ENCODE peak calls at places on chromosomes 5 and 9, in six cellular contexts. One of them, this sample, is unnamed.

GRCh38 chr9:133375116-133375723 is 640 bp downstream of the SURF4 start:
- DNase-seq in mesenchymal stem cell: peak
- DNase-seq in trophoblast cell: peak
- DNase-seq in mesendoderm: peak
- DNase-seq in H1: no peak
- DNase-seq in IMR-90: peak
- DNase-seq in this sample: peak

GRCh38 chr9:73348485-73348884 is 196.8 kb downstream of the ANXA1 start:
- DNase-seq in IMR-90: no peak
- DNase-seq in mesenchymal stem cell: peak
- DNase-seq in trophoblast cell: no peak
- DNase-seq in H1: no peak
- DNase-seq in mesendoderm: peak
- DNase-seq in this sample: peak

GRCh38 chr5:132663771-132664695 is 6.1 kb downstream of the IL13 start:
- DNase-seq in IMR-90: no peak
- DNase-seq in mesenchymal stem cell: peak
- DNase-seq in H1: no peak
- DNase-seq in mesendoderm: no peak
- DNase-seq in trophoblast cell: no peak
- DNase-seq in this sample: no peak

GRCh38 chr5:42779083-42779482 is 22.5 kb downstream of the CCDC152 start:
- DNase-seq in mesendoderm: no peak
- DNase-seq in H1: no peak
- DNase-seq in IMR-90: no peak
- DNase-seq in mesenchymal stem cell: no peak
- DNase-seq in trophoblast cell: no peak
- DNase-seq in this sample: no peak

GRCh38 chr9:78239506-78239905 is 3.6 kb downstream of the CEP78 start:
- DNase-seq in mesenchymal stem cell: no peak
- DNase-seq in trophoblast cell: peak
- DNase-seq in mesendoderm: peak
- DNase-seq in H1: no peak
- DNase-seq in IMR-90: no peak
- DNase-seq in this sample: no peak

GRCh38 chr5:142955628-142956027 is 185.5 kb downstream of the ARHGAP26 start:
- DNase-seq in H1: no peak
- DNase-seq in mesenchymal stem cell: no peak
- DNase-seq in mesendoderm: no peak
- DNase-seq in IMR-90: no peak
- DNase-seq in trophoblast cell: no peak
- DNase-seq in this sample: no peak

GRCh38 chr9:122820490-122820845 is 7.9 kb downstream of the PDCL start:
- DNase-seq in H1: no peak
- DNase-seq in IMR-90: no peak
- DNase-seq in mesenchymal stem cell: no peak
- DNase-seq in trophoblast cell: no peak
- DNase-seq in mesendoderm: no peak
- DNase-seq in this sample: no peak

GRCh38 chr5:50889790-50890189 is 223.4 kb downstream of the PARP8 start:
- DNase-seq in mesenchymal stem cell: peak
- DNase-seq in trophoblast cell: no peak
- DNase-seq in H1: no peak
- DNase-seq in IMR-90: no peak
- DNase-seq in mesendoderm: no peak
- DNase-seq in this sample: no peak

GRCh38 chr5:113221294-113222176 is 213.3 kb downstream of the TSSK1B start:
- DNase-seq in H1: no peak
- DNase-seq in mesendoderm: no peak
- DNase-seq in mesenchymal stem cell: no peak
- DNase-seq in IMR-90: peak
- DNase-seq in trophoblast cell: no peak
- DNase-seq in this sample: no peak

GRCh38 chr5:90558344-90559192 is at the start of gene ADGRV1:
- DNase-seq in H1: peak
- DNase-seq in mesendoderm: peak
- DNase-seq in IMR-90: peak
- DNase-seq in trophoblast cell: peak
- DNase-seq in mesenchymal stem cell: peak
- DNase-seq in this sample: peak

GRCh38 chr9:2253814-2254550 is 238.8 kb downstream of the SMARCA2 start:
- DNase-seq in IMR-90: no peak
- DNase-seq in H1: no peak
- DNase-seq in mesenchymal stem cell: no peak
- DNase-seq in trophoblast cell: no peak
- DNase-seq in mesendoderm: no peak
- DNase-seq in this sample: no peak

GRCh38 chr5:56003179-56003578 is 8.4 kb upstream of the IL6ST start:
- DNase-seq in IMR-90: peak
- DNase-seq in mesenchymal stem cell: peak
- DNase-seq in mesendoderm: no peak
- DNase-seq in H1: no peak
- DNase-seq in trophoblast cell: no peak
- DNase-seq in this sample: no peak

GRCh38 chr5:91384671-91385430 is 1.7 kb upstream of the ARRDC3 start:
- DNase-seq in mesenchymal stem cell: peak
- DNase-seq in mesendoderm: peak
- DNase-seq in H1: no peak
- DNase-seq in trophoblast cell: peak
- DNase-seq in IMR-90: peak
- DNase-seq in this sample: peak

GRCh38 chr5:175803254-175803653 is 68.1 kb upstream of the CPLX2 start:
- DNase-seq in IMR-90: no peak
- DNase-seq in trophoblast cell: no peak
- DNase-seq in H1: no peak
- DNase-seq in mesendoderm: no peak
- DNase-seq in mesenchymal stem cell: no peak
- DNase-seq in this sample: no peak

GRCh38 chr5:130168211-130168610 is 263.9 kb downstream of the CHSY3 start:
- DNase-seq in mesendoderm: no peak
- DNase-seq in H1: no peak
- DNase-seq in mesenchymal stem cell: no peak
- DNase-seq in trophoblast cell: no peak
- DNase-seq in IMR-90: no peak
- DNase-seq in this sample: no peak

GRCh38 chr5:124649548-124650501 is 96.6 kb downstream of the ZNF608 start:
- DNase-seq in mesendoderm: no peak
- DNase-seq in IMR-90: peak
- DNase-seq in mesenchymal stem cell: peak
- DNase-seq in trophoblast cell: peak
- DNase-seq in H1: no peak
- DNase-seq in this sample: no peak
- H3K4me3 ChIP-seq in mesendoderm: no peak
- H3K4me3 ChIP-seq in IMR-90: peak
- H3K4me3 ChIP-seq in mesenchymal stem cell: no peak
- H3K4me3 ChIP-seq in trophoblast cell: no peak
- H3K4me3 ChIP-seq in H1: no peak
- H3K4me3 ChIP-seq in this sample: no peak

GRCh38 chr5:73118331-73119011 is 1.9 kb upstream of the TMEM171 start:
- DNase-seq in IMR-90: no peak
- DNase-seq in mesenchymal stem cell: no peak
- DNase-seq in mesendoderm: no peak
- DNase-seq in H1: no peak
- DNase-seq in trophoblast cell: no peak
- DNase-seq in this sample: no peak
- H3K27ac ChIP-seq in IMR-90: no peak
- H3K27ac ChIP-seq in mesenchymal stem cell: peak
- H3K27ac ChIP-seq in mesendoderm: no peak
- H3K27ac ChIP-seq in H1: no peak
- H3K27ac ChIP-seq in trophoblast cell: no peak
- H3K27ac ChIP-seq in this sample: no peak

DNA sequence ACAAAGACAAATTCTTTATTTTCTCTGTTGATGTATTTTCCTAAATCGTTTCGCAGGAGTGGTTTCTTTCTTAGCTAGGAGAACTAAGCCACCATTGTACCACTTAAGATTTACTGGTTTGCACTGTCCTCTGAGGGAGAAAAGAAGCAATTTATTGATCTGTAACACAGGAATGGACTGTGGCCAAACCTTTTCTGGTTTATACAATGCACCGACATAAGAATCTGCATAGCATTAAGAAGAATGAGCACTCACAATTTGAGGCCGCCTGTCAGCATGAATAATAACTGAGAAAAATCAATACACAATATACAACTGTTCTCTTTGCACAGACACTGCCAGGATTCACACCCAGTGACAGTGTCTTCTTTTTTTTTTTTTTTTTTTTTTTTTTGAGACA is 168.7 kb upstream of the DMRT1 start:
- DNase-seq in H1: no peak
- DNase-seq in trophoblast cell: no peak
- DNase-seq in mesendoderm: no peak
- DNase-seq in IMR-90: no peak
- DNase-seq in mesenchymal stem cell: no peak
- DNase-seq in this sample: no peak
- H2AK5ac ChIP-seq in H1: no peak
- H2AK5ac ChIP-seq in trophoblast cell: no peak
- H2AK5ac ChIP-seq in mesendoderm: no peak
- H2AK5ac ChIP-seq in IMR-90: no peak
- H2AK5ac ChIP-seq in mesenchymal stem cell: no peak
- H2AK5ac ChIP-seq in this sample: no peak

GRCh38 chr9:131010482-131011273 is 1.7 kb downstream of the LAMC3 start:
- DNase-seq in H1: no peak
- DNase-seq in IMR-90: no peak
- DNase-seq in mesendoderm: no peak
- DNase-seq in trophoblast cell: no peak
- DNase-seq in mesenchymal stem cell: no peak
- DNase-seq in this sample: no peak
- H3K4me3 ChIP-seq in H1: no peak
- H3K4me3 ChIP-seq in IMR-90: no peak
- H3K4me3 ChIP-seq in mesendoderm: no peak
- H3K4me3 ChIP-seq in trophoblast cell: no peak
- H3K4me3 ChIP-seq in mesenchymal stem cell: no peak
- H3K4me3 ChIP-seq in this sample: no peak

GRCh38 chr9:16625831-16626230 is 244.6 kb downstream of the BNC2 start:
- DNase-seq in IMR-90: peak
- DNase-seq in mesenchymal stem cell: peak
- DNase-seq in H1: no peak
- DNase-seq in trophoblast cell: no peak
- DNase-seq in mesendoderm: peak
- DNase-seq in this sample: no peak

GRCh38 chr9:16625106-16625505 is 245.4 kb downstream of the BNC2 start:
- DNase-seq in H1: no peak
- DNase-seq in mesenchymal stem cell: no peak
- DNase-seq in IMR-90: no peak
- DNase-seq in mesendoderm: no peak
- DNase-seq in trophoblast cell: no peak
- DNase-seq in this sample: no peak

GRCh38 chr9:16628421-16628820 is 242.0 kb downstream of the BNC2 start:
- DNase-seq in mesenchymal stem cell: no peak
- DNase-seq in mesendoderm: no peak
- DNase-seq in trophoblast cell: no peak
- DNase-seq in H1: no peak
- DNase-seq in IMR-90: peak
- DNase-seq in this sample: no peak

GRCh38 chr9:16627967-16628366 is 242.5 kb downstream of the BNC2 start:
- DNase-seq in mesendoderm: no peak
- DNase-seq in trophoblast cell: no peak
- DNase-seq in H1: no peak
- DNase-seq in IMR-90: peak
- DNase-seq in mesenchymal stem cell: peak
- DNase-seq in this sample: no peak

GRCh38 chr9:16626577-16627130 is 243.8 kb downstream of the BNC2 start:
- DNase-seq in trophoblast cell: peak
- DNase-seq in mesenchymal stem cell: peak
- DNase-seq in mesendoderm: peak
- DNase-seq in IMR-90: peak
- DNase-seq in H1: no peak
- DNase-seq in this sample: peak
- H3K27ac ChIP-seq in trophoblast cell: peak
- H3K27ac ChIP-seq in mesenchymal stem cell: peak
- H3K27ac ChIP-seq in mesendoderm: no peak
- H3K27ac ChIP-seq in IMR-90: peak
- H3K27ac ChIP-seq in H1: no peak
- H3K27ac ChIP-seq in this sample: peak

GRCh38 chr9:99785010-99785590 is 36.6 kb upstream of the NR4A3 start:
- DNase-seq in mesendoderm: peak
- DNase-seq in trophoblast cell: no peak
- DNase-seq in H1: no peak
- DNase-seq in IMR-90: no peak
- DNase-seq in mesenchymal stem cell: no peak
- DNase-seq in this sample: no peak
- H2AK5ac ChIP-seq in mesendoderm: no peak
- H2AK5ac ChIP-seq in trophoblast cell: no peak
- H2AK5ac ChIP-seq in H1: peak
- H2AK5ac ChIP-seq in IMR-90: no peak
- H2AK5ac ChIP-seq in mesenchymal stem cell: no peak
- H2AK5ac ChIP-seq in this sample: no peak

GRCh38 chr9:97849980-97850379 is 3.0 kb upstream of the FOXE1 start:
- DNase-seq in IMR-90: no peak
- DNase-seq in mesenchymal stem cell: no peak
- DNase-seq in H1: no peak
- DNase-seq in mesendoderm: no peak
- DNase-seq in trophoblast cell: no peak
- DNase-seq in this sample: no peak
- H3K4me3 ChIP-seq in IMR-90: no peak
- H3K4me3 ChIP-seq in mesenchymal stem cell: no peak
- H3K4me3 ChIP-seq in H1: no peak
- H3K4me3 ChIP-seq in mesendoderm: no peak
- H3K4me3 ChIP-seq in trophoblast cell: no peak
- H3K4me3 ChIP-seq in this sample: no peak

GRCh38 chr5:181242031-181242451 is 1.7 kb downstream of the RACK1 start:
- DNase-seq in mesenchymal stem cell: no peak
- DNase-seq in trophoblast cell: no peak
- DNase-seq in mesendoderm: no peak
- DNase-seq in IMR-90: no peak
- DNase-seq in H1: no peak
- DNase-seq in this sample: no peak

GRCh38 chr5:181243020-181243520 is 636 bp downstream of the RACK1 start:
- DNase-seq in IMR-90: no peak
- DNase-seq in mesenchymal stem cell: no peak
- DNase-seq in mesendoderm: no peak
- DNase-seq in H1: no peak
- DNase-seq in trophoblast cell: no peak
- DNase-seq in this sample: no peak

GRCh38 chr5:181243521-181244307 is at the start of gene RACK1:
- DNase-seq in H1: no peak
- DNase-seq in IMR-90: peak
- DNase-seq in mesendoderm: peak
- DNase-seq in trophoblast cell: peak
- DNase-seq in mesenchymal stem cell: peak
- DNase-seq in this sample: peak

GRCh38 chr5:181239062-181239663 is 4.5 kb downstream of the RACK1 start:
- DNase-seq in mesendoderm: no peak
- DNase-seq in H1: no peak
- DNase-seq in mesenchymal stem cell: no peak
- DNase-seq in IMR-90: no peak
- DNase-seq in trophoblast cell: no peak
- DNase-seq in this sample: no peak

DNA sequence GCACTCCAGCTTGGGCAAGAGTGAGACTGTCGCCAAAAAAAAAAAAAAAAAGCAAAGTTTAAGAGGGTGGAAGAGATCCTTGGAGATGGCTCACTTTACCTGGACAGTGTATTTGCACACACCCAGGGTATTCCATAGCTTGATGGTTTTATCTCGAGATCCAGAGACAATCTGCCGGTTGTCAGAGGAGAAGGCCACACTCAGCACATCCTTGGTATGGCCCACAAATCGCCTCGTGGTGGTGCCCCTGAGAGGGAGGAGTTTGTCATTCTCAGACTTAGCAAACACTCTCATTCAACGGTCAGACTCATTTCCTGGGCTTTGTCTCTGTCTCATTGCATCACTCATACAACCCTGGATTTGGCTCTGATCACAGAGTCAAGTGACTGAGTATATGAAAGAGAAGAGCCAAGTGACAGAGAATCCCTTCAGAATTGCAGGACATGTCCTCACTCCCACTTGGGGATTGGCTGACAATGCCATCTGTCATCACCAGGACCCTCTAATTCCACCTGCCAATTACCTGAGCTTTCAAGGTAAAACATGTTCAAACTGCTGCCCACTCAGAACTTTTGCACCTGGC is 2.2 kb downstream of the RACK1 start:
- DNase-seq in mesenchymal stem cell: peak
- DNase-seq in IMR-90: peak
- DNase-seq in mesendoderm: peak
- DNase-seq in H1: no peak
- DNase-seq in trophoblast cell: peak
- DNase-seq in this sample: no peak
- H3K27ac ChIP-seq in mesenchymal stem cell: peak
- H3K27ac ChIP-seq in IMR-90: peak
- H3K27ac ChIP-seq in mesendoderm: peak
- H3K27ac ChIP-seq in H1: peak
- H3K27ac ChIP-seq in trophoblast cell: no peak
- H3K27ac ChIP-seq in this sample: no peak